ENCODE peak calls at places on chromosomes 12 and 14, in five cellular contexts. N is SK-N-SH, J is HepG2, S is GM12878, F is HCT116. C is an unnamed sample.
A peak's percentile ranks its signal among the peaks of the same experiment; 100 is the strongest.

GRCh38 chr14:20388159-20388558 is 25.1 kb downstream of the TEP1 start:
- DNase-seq in S (no peak), J (no peak), N (no peak), F (no peak), C (peak; percentile 61)

GRCh38 chr14:47675489-47676300 is at the start of gene MDGA2:
- DNase-seq in F (no peak), J (no peak), S (no peak), N (peak; percentile 28), C (no peak)

GRCh38 chr14:35161231-35161630 is 38.9 kb downstream of the PRORP start:
- DNase-seq in S (no peak), J (no peak), N (no peak), F (no peak), C (no peak)

GRCh38 chr12:12070674-12071661 is at the start of gene BCL2L14:
- DNase-seq in S (peak; percentile 36), N (no peak), F (no peak), J (peak; percentile 59), C (no peak)

GRCh38 chr12:30286345-30286926 is 409.2 kb downstream of the IPO8 start:
- DNase-seq in J (peak; percentile 6), N (peak; percentile 24), S (no peak), F (peak; percentile 22), C (no peak)

GRCh38 chr14:102898298-102898697 is 24.2 kb upstream of the AMN start:
- DNase-seq in F (no peak), S (no peak), J (no peak), N (no peak), C (no peak)

GRCh38 chr12:23756416-23756815 is 193.1 kb downstream of the SOX5 start:
- DNase-seq in N (no peak), S (no peak), F (no peak), J (no peak), C (no peak)

GRCh38 chr14:34356267-34356660 is 105.8 kb downstream of the SPTSSA start:
- DNase-seq in S (no peak), J (no peak), N (no peak), F (no peak), C (no peak)

GRCh38 chr14:89025581-89026236 is 201.3 kb downstream of the TTC8 start:
- DNase-seq in J (no peak), N (no peak), F (no peak), S (no peak), C (no peak)

GRCh38 chr14:64266206-64266605 is 28.0 kb downstream of the ESR2 start:
- DNase-seq in F (no peak), N (no peak), S (no peak), J (no peak), C (no peak)

GRCh38 chr12:32390572-32391219 is 8.7 kb upstream of the FGD4 start:
- DNase-seq in F (no peak), N (peak; percentile 52), S (no peak), J (peak; percentile 53), C (no peak)

GRCh38 chr12:87943666-87944065 is 85.5 kb downstream of the C12orf50 start:
- DNase-seq in N (no peak), F (no peak), J (no peak), S (no peak), C (no peak)

GRCh38 chr12:62123721-62124203 is 136.4 kb upstream of the USP15 start:
- DNase-seq in F (peak; percentile 49), N (peak; percentile 11), S (no peak), J (peak; percentile 31), C (peak; percentile 51)

GRCh38 chr14:78790262-78790661 is 620.1 kb downstream of the NRXN3 start:
- DNase-seq in F (no peak), N (no peak), J (no peak), S (no peak), C (no peak)

GRCh38 chr14:88559852-88560251 is 3.0 kb upstream of the ZC3H14 start:
- DNase-seq in J (peak; percentile 53), S (no peak), N (peak; percentile 41), F (no peak), C (no peak)

GRCh38 chr14:79074501-79074900 is 904.3 kb downstream of the NRXN3 start:
- DNase-seq in S (no peak), F (no peak), J (no peak), N (no peak), C (no peak)

GRCh38 chr12:92608418-92609091 is 94.2 kb upstream of the PLEKHG7 start:
- DNase-seq in J (peak; percentile 25), F (peak; percentile 33), N (peak; percentile 21), S (peak; percentile 9), C (peak; percentile 15)

GRCh38 chr14:70995671-70996070 is 88.4 kb downstream of the PCNX1 start:
- DNase-seq in S (no peak), J (peak; percentile 22), F (no peak), N (no peak), C (no peak)

GRCh38 chr14:21915814-21916213 is 242.2 kb upstream of the OR4E1 start:
- DNase-seq in J (peak; percentile 40), S (no peak), N (no peak), F (no peak), C (no peak)

GRCh38 chr12:27226319-27226984 is 17.6 kb upstream of the STK38L start:
- DNase-seq in N (no peak), S (no peak), J (peak; percentile 15), F (no peak), C (no peak)
- TF ChIP-seq YY1 in N (no peak), S (no peak), J (no peak), F (no peak), C (no peak)

GRCh38 chr14:99561827-99562226 is 42.2 kb downstream of the CCDC85C start:
- DNase-seq in F (no peak), S (no peak), J (no peak), N (no peak), C (no peak)
- H3K4me1 ChIP-seq in F (peaks cover 37% of the 10 kb centered on the region), S (no peaks in the 10 kb centered on the region), J (peaks cover 90% of the 10 kb centered on the region), N (peaks cover 36% of the 10 kb centered on the region), C (peaks cover 26% of the 10 kb centered on the region)

DNA sequence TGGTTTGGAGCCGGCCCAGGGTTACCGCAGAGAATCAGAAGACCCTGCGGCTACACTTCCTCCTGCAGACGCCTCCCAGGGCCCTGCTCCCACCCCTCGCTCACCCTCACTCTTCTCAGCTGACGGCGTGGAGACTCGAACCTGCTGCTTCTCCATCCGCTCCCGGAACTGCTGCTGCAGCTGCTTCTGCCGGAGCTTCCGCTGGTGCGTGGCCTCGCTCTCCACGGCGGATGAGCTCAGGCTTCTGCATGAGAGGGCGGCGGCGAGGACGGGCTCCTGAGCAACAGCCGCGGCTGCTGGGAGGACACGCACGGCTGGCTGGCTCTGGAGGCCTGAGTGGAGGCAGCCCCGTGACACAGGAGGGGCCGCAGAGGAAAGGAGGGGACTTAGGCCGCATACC is 33.3 kb downstream of the RAD52 start:
- DNase-seq in S (no peak), N (no peak), F (no peak), J (no peak), C (no peak)
- TF ChIP-seq YY1 in S (no peak), N (no peak), F (no peak), J (no peak), C (no peak)

DNA sequence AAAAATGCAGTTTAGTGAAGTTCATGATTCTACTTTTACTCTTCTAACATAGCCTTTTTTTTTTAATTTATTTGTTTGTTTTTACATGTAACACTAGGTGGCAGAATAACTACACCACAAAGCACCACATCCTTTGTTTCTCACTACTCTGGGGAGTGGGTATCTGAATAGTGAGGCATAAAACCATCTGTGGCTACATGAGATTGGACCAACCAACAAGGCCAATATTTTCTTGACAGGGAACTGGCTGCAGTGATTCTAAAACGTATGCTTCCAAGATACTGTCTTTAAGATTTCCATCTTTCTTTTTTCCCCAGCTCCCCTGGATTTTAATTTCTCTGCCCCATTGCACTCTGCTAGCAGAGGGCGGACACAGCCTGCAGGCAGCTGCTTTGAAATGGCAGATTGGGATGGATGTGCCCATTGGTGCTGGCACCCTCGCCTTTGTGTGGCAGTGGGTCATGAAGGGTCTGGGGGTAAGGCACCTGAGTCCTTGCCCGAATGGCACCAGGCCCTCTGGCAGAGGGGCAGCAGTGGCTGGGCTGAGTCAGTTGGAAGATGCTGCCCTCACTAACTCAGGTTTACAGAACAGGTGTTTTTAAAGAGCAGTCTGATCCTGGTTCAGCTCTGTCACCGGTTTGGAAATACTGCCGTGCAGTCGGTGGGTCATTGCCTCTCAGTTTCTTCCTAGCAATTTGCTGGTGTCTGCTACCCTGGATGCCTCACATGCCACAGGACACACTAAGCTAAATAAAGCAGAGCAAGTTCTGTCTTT is 429.1 kb downstream of the RAD51B start:
- DNase-seq in N (peak; percentile 64), J (peak; percentile 54), S (peak; percentile 89), F (peak; percentile 28), C (peak; percentile 43)
- H3K4me1 ChIP-seq in N (peaks cover 66% of the 10 kb centered on the region), J (peaks cover 65% of the 10 kb centered on the region), S (peaks cover 41% of the 10 kb centered on the region), F (peaks cover 68% of the 10 kb centered on the region), C (peaks cover 2% of the 10 kb centered on the region)

DNA sequence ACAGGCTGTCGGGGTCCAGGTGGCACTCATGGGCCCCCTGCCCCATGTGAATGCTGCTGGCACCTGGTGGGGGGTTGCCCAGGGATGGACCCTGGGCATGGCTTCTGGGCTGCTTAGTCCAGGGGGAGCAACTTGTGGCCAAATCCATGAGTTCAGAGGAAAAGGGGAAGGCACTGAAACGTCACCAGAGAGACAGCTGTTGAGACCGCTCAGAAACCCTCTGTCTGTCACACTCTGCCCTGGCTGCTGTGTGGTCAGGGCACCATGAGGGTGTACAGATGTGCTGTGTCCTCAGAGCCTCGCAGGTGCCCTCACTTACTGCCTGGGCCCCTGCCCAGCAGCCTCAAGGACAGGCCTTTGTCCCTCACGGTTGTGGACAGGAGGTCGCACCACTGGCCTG is 9.4 kb downstream of the CLBA1 start:
- DNase-seq in N (no peak), J (no peak), F (no peak), S (no peak), C (no peak)
- TF ChIP-seq YY1 in N (no peak), J (no peak), F (no peak), S (no peak), C (no peak)

DNA sequence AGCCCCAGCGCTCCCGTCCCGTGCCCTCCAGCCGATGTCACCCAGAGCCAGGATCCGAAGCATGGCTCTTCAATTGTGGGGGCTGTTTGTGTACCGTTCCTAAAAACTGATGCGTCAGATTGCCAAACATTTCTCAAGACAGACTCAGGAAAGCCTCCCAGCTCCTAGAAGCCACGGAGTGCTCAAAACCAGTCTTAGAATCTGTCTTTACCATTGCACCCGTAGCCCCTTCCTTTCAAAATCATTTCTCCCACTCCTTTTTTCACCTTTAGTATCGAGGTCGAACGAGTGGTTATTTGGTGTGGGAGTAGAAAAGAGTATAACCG is 557 bp downstream of the STK38L start:
- DNase-seq in J (no peak), N (no peak), F (no peak), S (no peak), C (no peak)
- H3K4me1 ChIP-seq in J (peaks cover 32% of the 10 kb centered on the region), N (no peaks in the 10 kb centered on the region), F (peaks cover 11% of the 10 kb centered on the region), S (peaks cover 10% of the 10 kb centered on the region), C (no peaks in the 10 kb centered on the region)

GRCh38 chr12:57755454-57756372 is 810 bp downstream of the MARCHF9 start:
- DNase-seq in J (no peak), N (peak; percentile 68), F (no peak), S (no peak), C (no peak)
- TF ChIP-seq YY1 in J (no peak), N (no peak), F (no peak), S (no peak), C (no peak)

DNA sequence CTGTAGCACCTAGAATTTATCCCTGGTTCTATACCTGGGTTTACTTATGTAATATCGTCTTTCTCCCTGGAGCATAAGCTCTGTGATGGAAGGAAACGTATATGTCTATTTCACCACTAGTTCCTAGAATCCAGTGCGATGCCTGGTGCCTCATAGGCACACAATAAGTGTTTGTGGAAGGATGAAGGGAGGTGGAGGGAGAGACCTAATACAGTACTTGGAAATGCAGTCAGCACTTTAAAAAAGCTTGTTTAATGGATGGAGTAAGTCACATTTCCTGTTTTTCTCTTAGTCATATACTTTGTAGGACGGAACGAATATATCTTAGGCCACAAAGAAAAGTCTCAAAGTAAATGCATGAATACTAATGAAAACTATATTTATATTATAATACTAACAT is 186.5 kb upstream of the HMGA2 start:
- DNase-seq in N (no peak), S (no peak), F (no peak), J (no peak), C (no peak)
- H3K4me1 ChIP-seq in N (peaks cover 48% of the 10 kb centered on the region), S (no peaks in the 10 kb centered on the region), F (peaks cover 75% of the 10 kb centered on the region), J (peaks cover 16% of the 10 kb centered on the region), C (no peaks in the 10 kb centered on the region)